ENCODE peak calls at places on chromosomes 2 and 18, in eight cellular contexts. I is hepatocyte, R is GM23248, A is OCI-LY7, K is MM.1S, M is SK-N-SH, L is GM23338, E is neural progenitor cell. T is an unnamed sample.

GRCh38 chr2:54629914-54630609 is 93.4 kb upstream of the EML6 start:
- DNase-seq in A (no peak), E (no peak), K (no peak), L (no peak), M (no peak), R (peak), I (peak), T (peak)

GRCh38 chr2:62713837-62714236 is 8.3 kb downstream of the EHBP1 start:
- DNase-seq in I (no peak), M (no peak), E (no peak), K (no peak), R (peak), A (no peak), L (no peak), T (peak)

GRCh38 chr18:65751145-65752085 is 603 bp downstream of the CDH7 start:
- DNase-seq in M (no peak), R (no peak), E (peak), L (peak), A (no peak), I (peak), K (no peak), T (no peak)

GRCh38 chr2:67453365-67453764 is 56.2 kb downstream of the ETAA1 start:
- DNase-seq in I (no peak), E (no peak), K (no peak), R (peak), M (no peak), L (no peak), A (no peak), T (peak)

GRCh38 chr2:182020319-182021055 is 34.8 kb downstream of the PPP1R1C start:
- DNase-seq in E (no peak), K (no peak), M (no peak), L (no peak), R (peak), A (no peak), I (no peak), T (peak)

GRCh38 chr2:191701696-191702095 is 23.8 kb downstream of the NABP1 start:
- DNase-seq in M (no peak), A (no peak), R (no peak), E (peak), K (no peak), I (no peak), L (no peak), T (no peak)

GRCh38 chr2:176272870-176273269 is 3.6 kb downstream of the MTX2 start:
- DNase-seq in R (no peak), A (no peak), I (no peak), K (no peak), E (no peak), L (no peak), M (no peak), T (no peak)

GRCh38 chr2:127400533-127400896 is 12.7 kb upstream of the MAP3K2 start:
- DNase-seq in M (no peak), R (no peak), A (no peak), I (no peak), K (peak), L (no peak), E (no peak), T (no peak)

GRCh38 chr18:48408727-48409590 is at the start of gene ZBTB7C:
- DNase-seq in E (peak), L (peak), K (peak), A (no peak), M (peak), I (peak), R (peak), T (no peak)

GRCh38 chr2:224039080-224039769 is at the start of gene SERPINE2:
- DNase-seq in L (peak), R (peak), M (peak), A (no peak), I (peak), E (peak), K (peak), T (peak)

GRCh38 chr18:59929621-59930295 is 30.0 kb downstream of the PMAIP1 start:
- DNase-seq in A (no peak), I (no peak), R (peak), M (peak), L (no peak), E (no peak), K (no peak), T (no peak)

GRCh38 chr2:234676859-234677450 is 180.1 kb upstream of the ARL4C start:
- DNase-seq in M (no peak), A (no peak), K (no peak), R (no peak), L (peak), E (peak), I (no peak), T (no peak)

GRCh38 chr2:44810892-44811530 is 130.5 kb upstream of the SIX3 start:
- DNase-seq in E (no peak), M (no peak), L (peak), K (no peak), I (no peak), R (no peak), A (no peak), T (no peak)

GRCh38 chr18:75797046-75797445 is 369.5 kb upstream of the SMIM21 start:
- DNase-seq in R (no peak), I (no peak), K (no peak), E (no peak), A (no peak), L (no peak), M (no peak), T (no peak)

GRCh38 chr2:158936978-158937377 is 31.5 kb upstream of the TANC1 start:
- DNase-seq in K (no peak), R (peak), E (no peak), I (peak), L (no peak), A (no peak), M (no peak), T (peak)

GRCh38 chr2:3784731-3785130 is 81.4 kb downstream of the DCDC2C start:
- DNase-seq in R (peak), K (no peak), A (no peak), I (no peak), L (no peak), M (no peak), E (no peak), T (peak)

GRCh38 chr2:139033300-139033699 is 253.1 kb upstream of the NXPH2 start:
- DNase-seq in R (peak), A (no peak), I (no peak), E (no peak), M (no peak), L (no peak), K (no peak), T (peak)

GRCh38 chr2:112075490-112076260 is 20.6 kb downstream of the TMEM87B start:
- DNase-seq in K (no peak), I (no peak), E (no peak), M (no peak), L (no peak), R (peak), A (no peak), T (peak)

GRCh38 chr18:42348722-42349121 is 393.7 kb downstream of the PIK3C3 start:
- DNase-seq in E (no peak), L (no peak), I (no peak), M (no peak), K (no peak), R (no peak), A (no peak), T (no peak)

GRCh38 chr18:26332991-26333390 is 106.7 kb downstream of the TAF4B start:
- DNase-seq in A (no peak), K (no peak), E (no peak), L (no peak), M (no peak), R (no peak), I (no peak), T (no peak)

GRCh38 chr2:127025357-127026062 is 81.4 kb downstream of the BIN1 start:
- DNase-seq in A (peak), K (peak), L (peak), E (peak), M (peak), I (peak), R (peak), T (no peak)

GRCh38 chr2:180038997-180039396 is 31.9 kb upstream of the CWC22 start:
- DNase-seq in R (peak), K (peak), E (no peak), I (no peak), M (no peak), L (no peak), A (no peak), T (no peak)

GRCh38 chr2:60707750-60708371 is 48.2 kb upstream of the PAPOLG start:
- DNase-seq in M (peak), A (peak), R (peak), E (peak), K (peak), I (peak), L (peak), T (peak)

DNA sequence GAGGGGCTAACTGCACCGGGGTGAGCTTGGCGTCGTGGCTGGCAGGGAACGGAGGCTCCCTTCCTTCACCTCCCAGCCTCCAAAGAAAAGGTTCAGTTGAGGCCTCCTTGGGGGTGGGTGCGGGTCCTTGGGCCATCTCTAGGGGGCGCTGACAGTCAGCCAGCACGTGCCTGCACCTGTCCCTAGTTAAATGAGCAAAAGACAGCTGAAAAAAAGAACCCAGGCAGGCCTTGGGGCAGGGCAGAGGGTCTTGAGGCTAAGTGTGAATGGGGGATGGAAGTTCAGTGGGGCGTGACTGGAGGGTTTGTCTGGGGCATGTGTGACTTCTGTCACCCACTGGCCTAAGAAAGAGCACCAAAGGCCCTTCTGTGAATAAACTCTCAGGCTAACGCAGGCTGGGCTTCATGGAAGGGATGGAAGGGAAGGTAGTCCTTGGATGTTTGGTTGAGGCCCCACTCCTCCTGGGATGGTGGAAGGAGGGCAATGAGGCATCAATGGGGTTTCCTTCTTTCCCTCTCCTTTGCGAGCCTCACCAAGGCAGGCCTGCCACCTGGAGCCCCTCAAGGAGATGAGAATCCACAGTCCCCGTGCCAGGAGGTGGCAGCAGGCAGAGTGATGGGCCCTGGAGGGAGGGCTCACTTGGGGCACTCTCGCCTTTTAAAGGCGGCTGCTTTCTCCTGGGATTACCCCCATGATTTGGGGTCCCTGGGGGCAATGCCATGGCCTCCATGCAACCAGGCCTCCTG is 56.2 kb downstream of the ZFP36L2 start:
- DNase-seq in I (no peak), L (peak), M (peak), A (peak), K (peak), R (no peak), E (peak), T (no peak)
- TF ChIP-seq EZH2phosphoT487 in I (no peak), L (no peak), M (no peak), A (no peak), K (no peak), R (no peak), E (no peak), T (no peak)

GRCh38 chr2:236830931-236831330 is 254.8 kb upstream of the COPS8 start:
- DNase-seq in K (no peak), E (no peak), M (no peak), I (no peak), R (no peak), L (no peak), A (no peak), T (no peak)

GRCh38 chr2:236828820-236829219 is 256.9 kb upstream of the COPS8 start:
- DNase-seq in L (no peak), I (peak), M (no peak), R (no peak), E (no peak), K (no peak), A (no peak), T (no peak)

GRCh38 chr2:236834284-236834683 is 251.4 kb upstream of the COPS8 start:
- DNase-seq in K (no peak), R (no peak), A (no peak), M (no peak), E (no peak), I (no peak), L (no peak), T (no peak)

GRCh38 chr2:236831698-236832097 is 254.0 kb upstream of the COPS8 start:
- DNase-seq in R (no peak), I (no peak), M (no peak), A (no peak), E (no peak), K (no peak), L (no peak), T (no peak)

GRCh38 chr2:236833501-236834186 is 252.0 kb upstream of the COPS8 start:
- DNase-seq in I (no peak), L (no peak), K (no peak), R (peak), A (no peak), M (no peak), E (no peak), T (peak)
- TF ChIP-seq EZH2phosphoT487 in I (no peak), L (no peak), K (no peak), R (no peak), A (no peak), M (no peak), E (no peak), T (no peak)

GRCh38 chr2:236572482-236572881 is 2.9 kb downstream of the ACKR3 start:
- DNase-seq in L (peak), R (peak), K (no peak), I (no peak), A (no peak), E (peak), M (no peak), T (no peak)
- TF ChIP-seq EZH2phosphoT487 in L (no peak), R (no peak), K (no peak), I (no peak), A (no peak), E (no peak), M (no peak), T (no peak)

DNA sequence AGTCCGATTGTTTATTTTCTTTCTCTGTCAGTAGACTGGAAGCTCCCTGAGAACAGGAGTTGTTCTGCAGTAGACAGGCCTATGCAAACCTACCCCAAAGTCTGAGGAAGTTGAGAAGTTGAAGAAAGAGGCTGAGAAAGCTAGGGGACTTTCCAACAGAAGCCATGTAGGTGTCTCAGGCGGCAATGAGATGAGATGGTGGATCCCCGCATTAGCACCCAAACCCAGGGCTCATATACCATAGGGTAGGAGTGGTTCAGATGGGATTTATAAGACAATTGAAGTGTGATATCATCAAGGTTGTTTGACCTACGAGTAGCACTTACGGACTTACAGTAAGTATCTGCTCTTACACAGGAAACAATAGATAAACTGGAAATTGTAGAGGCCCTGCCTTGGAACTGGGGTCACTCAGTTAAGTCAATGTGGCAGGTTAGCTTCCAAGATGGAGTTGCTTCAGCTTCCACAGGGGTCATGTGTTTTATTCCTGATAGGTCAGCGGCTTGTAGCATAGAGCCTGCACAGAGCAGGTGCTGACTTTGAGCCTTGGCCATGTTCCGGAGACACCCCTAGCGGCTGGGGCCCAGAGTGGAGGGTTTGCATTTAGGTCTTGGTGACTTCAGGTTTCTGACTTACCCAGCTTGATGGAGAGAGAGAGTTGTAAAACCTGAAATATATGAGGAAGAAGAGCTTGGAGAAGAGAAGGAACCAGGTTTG is 2.3 kb upstream of the PSD4 start:
- DNase-seq in R (no peak), I (no peak), M (no peak), A (no peak), L (no peak), E (no peak), K (no peak), T (no peak)
- TF ChIP-seq EZH2phosphoT487 in R (no peak), I (no peak), M (no peak), A (no peak), L (no peak), E (no peak), K (no peak), T (no peak)